ENCODE peak calls at places on chromosomes 1 and 21, in seven cellular contexts. D is bronchial epithelial cell, L is MM.1S, A is cardiac muscle cell, W is fibroblast of pulmonary artery, G is adrenal gland, J is AG10803. B is an unnamed sample.
A peak's percentile ranks its signal among the peaks of the same experiment; 100 is the strongest.

GRCh38 chr1:14778882-14779594 is 180.6 kb downstream of the KAZN start:
- DNase-seq in G (peak; percentile 46), W (peak; percentile 22), A (peak; percentile 56), D (no peak), L (peak; percentile 73), J (peak; percentile 9), B (peak; percentile 48)

GRCh38 chr1:87905651-87906050 is 577.0 kb downstream of the LMO4 start:
- DNase-seq in W (no peak), A (peak; percentile 14), D (no peak), G (no peak), J (no peak), L (no peak), B (no peak)

GRCh38 chr1:118206966-118207365 is 21.9 kb upstream of the SPAG17 start:
- DNase-seq in D (no peak), J (no peak), G (no peak), W (no peak), L (no peak), A (no peak), B (no peak)

GRCh38 chr1:156862602-156863599 is 2.2 kb downstream of the NTRK1 start:
- DNase-seq in W (no peak), J (no peak), G (no peak), D (no peak), A (peak; percentile 41), L (no peak), B (no peak)

GRCh38 chr21:13937236-13937635 is 273.5 kb downstream of the LIPI start:
- DNase-seq in J (no peak), L (no peak), W (no peak), D (no peak), A (no peak), G (no peak), B (no peak)

GRCh38 chr21:34933609-34934345 is 115.3 kb downstream of the RUNX1 start:
- DNase-seq in W (no peak), D (no peak), J (no peak), G (no peak), L (peak; percentile 88), A (no peak), B (no peak)

GRCh38 chr21:33825898-33826297 is 89.7 kb downstream of the ATP5PO start:
- DNase-seq in A (no peak), G (no peak), W (peak; percentile 34), L (no peak), D (no peak), J (peak; percentile 68), B (no peak)

GRCh38 chr1:119613769-119614358 is 34.2 kb downstream of the ZNF697 start:
- DNase-seq in J (peak; percentile 83), G (peak; percentile 87), L (peak; percentile 61), A (peak; percentile 91), W (peak; percentile 93), D (peak; percentile 75), B (peak; percentile 65)

GRCh38 chr1:230977781-230978490 is 725 bp downstream of the TTC13 start:
- DNase-seq in L (peak; percentile 60), A (peak; percentile 61), G (peak; percentile 33), W (peak; percentile 8), D (peak; percentile 48), J (no peak), B (peak; percentile 39)

GRCh38 chr1:72221811-72222210 is 60.5 kb downstream of the NEGR1 start:
- DNase-seq in J (no peak), A (no peak), D (no peak), W (no peak), L (no peak), G (no peak), B (no peak)

GRCh38 chr1:62673629-62674028 is 14.6 kb downstream of the DOCK7 start:
- DNase-seq in G (no peak), J (no peak), W (no peak), A (no peak), L (no peak), D (no peak), B (no peak)

GRCh38 chr1:244052011-244052727 is 1.1 kb downstream of the ZBTB18 start:
- DNase-seq in L (no peak), J (no peak), D (no peak), G (no peak), W (no peak), A (no peak), B (no peak)

GRCh38 chr1:53708687-53709086 is 30.3 kb downstream of the GLIS1 start:
- DNase-seq in W (no peak), L (no peak), G (no peak), A (no peak), D (no peak), J (no peak), B (no peak)

GRCh38 chr1:93751391-93752250 is 70.0 kb upstream of the BCAR3 start:
- DNase-seq in J (no peak), A (peak; percentile 87), D (no peak), G (peak; percentile 64), W (no peak), L (no peak), B (no peak)

GRCh38 chr1:179322481-179323026 is 29.0 kb downstream of the SOAT1 start:
- DNase-seq in L (no peak), G (no peak), A (no peak), W (peak; percentile 8), D (no peak), J (no peak), B (no peak)

GRCh38 chr1:172394167-172394751 is 26.2 kb upstream of the C1orf105 start:
- DNase-seq in A (no peak), L (peak; percentile 96), G (peak; percentile 44), W (no peak), D (peak; percentile 44), J (peak; percentile 38), B (peak; percentile 56)

GRCh38 chr1:110544753-110545152 is 25.8 kb upstream of the KCNA10 start:
- DNase-seq in D (no peak), W (no peak), G (no peak), J (no peak), A (no peak), L (no peak), B (no peak)

GRCh38 chr21:42144679-42145568 is 73.8 kb downstream of the UMODL1 start:
- DNase-seq in W (no peak), G (no peak), J (no peak), D (no peak), A (no peak), L (no peak), B (no peak)

GRCh38 chr1:202355944-202356553 is 7.5 kb downstream of the PPP1R12B start:
- DNase-seq in W (no peak), D (peak; percentile 49), L (no peak), G (no peak), A (no peak), J (no peak), B (no peak)

GRCh38 chr1:192311281-192311680 is 5.5 kb upstream of the RGS21 start:
- DNase-seq in D (peak; percentile 38), A (peak; percentile 9), G (no peak), L (peak; percentile 60), J (peak; percentile 3), W (peak; percentile 86), B (no peak)

GRCh38 chr1:209387271-209387968 is 196.1 kb upstream of the CAMK1G start:
- DNase-seq in D (peak; percentile 95), A (no peak), L (no peak), G (no peak), W (no peak), J (no peak), B (no peak)

GRCh38 chr21:38716088-38716487 is 89.6 kb upstream of the ETS2 start:
- DNase-seq in W (no peak), L (no peak), A (no peak), D (no peak), J (no peak), G (no peak), B (no peak)
- TF ChIP-seq CTCF in W (no peak), L (no peak), A (no peak), D (no peak), J (no peak), G (no peak), B (no peak)

GRCh38 chr1:221768444-221769066 is 26.7 kb upstream of the DUSP10 start:
- DNase-seq in W (peak; percentile 39), L (no peak), A (no peak), J (no peak), D (peak; percentile 69), G (no peak), B (no peak)
- TF ChIP-seq CTCF in W (peak; percentile 20), L (no peak), A (peak; percentile 13), J (no peak), D (peak; percentile 31), G (no peak), B (no peak)

GRCh38 chr1:109112652-109113285 is 1.1 kb upstream of the ELAPOR1 start:
- DNase-seq in W (peak; percentile 92), A (peak; percentile 95), J (peak; percentile 84), G (peak; percentile 94), L (peak; percentile 61), D (peak; percentile 74), B (peak; percentile 82)

GRCh38 chr1:109113787-109114568 is at the start of gene ELAPOR1:
- DNase-seq in W (no peak), J (peak; percentile 14), A (no peak), G (peak; percentile 20), D (peak; percentile 65), L (peak; percentile 29), B (peak; percentile 71)

GRCh38 chr1:109109906-109110305 is 4.0 kb upstream of the ELAPOR1 start:
- DNase-seq in G (no peak), J (no peak), L (no peak), W (no peak), D (no peak), A (no peak), B (no peak)

GRCh38 chr1:109111386-109112055 is 2.4 kb upstream of the ELAPOR1 start:
- DNase-seq in L (no peak), A (no peak), J (peak; percentile 16), G (no peak), D (peak; percentile 32), W (no peak), B (no peak)

DNA sequence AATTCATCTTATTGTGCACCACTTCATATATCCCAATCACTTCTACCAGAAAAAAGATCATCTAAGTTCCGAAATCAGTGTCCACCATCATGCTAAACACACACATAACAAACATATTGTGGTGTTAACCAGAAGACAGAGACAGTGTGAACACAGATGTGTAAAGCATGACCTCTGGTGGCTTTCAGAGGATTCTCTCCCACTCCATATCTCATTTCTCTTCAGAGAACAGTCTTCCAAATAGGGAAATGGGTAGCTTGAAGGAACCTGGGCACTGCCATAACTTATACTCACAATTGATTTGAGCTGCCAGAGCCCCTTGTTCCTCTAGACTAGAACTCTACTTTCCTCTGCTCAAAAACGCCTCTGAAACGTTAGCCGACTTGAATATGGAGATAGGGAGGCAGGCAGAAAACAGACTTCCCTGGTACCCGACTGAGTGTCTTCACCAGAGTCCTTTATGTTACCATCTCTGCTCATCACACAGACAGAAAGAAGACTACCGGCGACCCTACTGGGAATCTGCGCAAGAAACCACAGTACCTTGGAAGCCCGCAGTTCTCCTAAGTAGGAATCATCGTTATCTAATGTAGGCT is 1.8 kb upstream of the ELAPOR1 start:
- DNase-seq in W (peak; percentile 47), L (peak; percentile 17), A (no peak), D (peak; percentile 46), G (no peak), J (peak; percentile 61), B (no peak)
- TF ChIP-seq CTCF in W (peak; percentile 27), L (peak; percentile 34), A (peak; percentile 14), D (peak; percentile 35), G (no peak), J (peak; percentile 62), B (peak; percentile 40)

DNA sequence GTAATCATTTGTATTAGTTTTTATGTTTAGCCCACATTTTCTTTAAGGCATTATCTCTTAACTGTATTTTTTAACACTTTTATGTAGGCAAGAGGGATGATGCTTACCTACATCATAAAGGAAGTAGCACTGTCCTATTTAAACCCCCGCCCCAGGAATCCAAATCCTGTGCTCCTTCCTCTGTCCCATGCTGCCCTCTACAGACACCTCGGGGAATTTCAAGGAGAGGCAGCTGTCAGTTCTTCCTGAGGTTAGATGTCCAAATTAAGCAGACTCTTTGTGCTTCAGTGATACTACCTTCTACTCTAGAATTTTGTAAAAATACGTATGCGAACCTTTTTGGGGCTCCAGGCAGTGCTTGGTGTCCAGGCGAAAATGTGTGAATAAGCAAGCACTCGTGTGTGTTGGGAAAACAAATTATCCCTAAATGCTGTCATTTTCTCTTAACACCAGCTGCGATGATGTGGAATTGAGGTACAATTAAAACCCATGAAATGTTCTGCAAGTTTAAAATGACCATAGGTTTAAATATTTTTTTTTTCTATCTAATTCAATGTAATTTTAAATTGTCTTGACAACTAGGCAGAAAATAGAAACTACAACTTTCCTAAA is 19.2 kb downstream of the CRCT1 start:
- DNase-seq in L (peak; percentile 56), A (no peak), G (peak; percentile 20), J (peak; percentile 43), D (peak; percentile 69), W (peak; percentile 36), B (no peak)
- TF ChIP-seq CTCF in L (peak; percentile 96), A (peak; percentile 67), G (peak; percentile 30), J (peak; percentile 85), D (peak; percentile 85), W (peak; percentile 71), B (peak; percentile 70)

B was measured in GM13977.